ENCODE peak calls at places on chromosomes 1 and 21, in eight cellular contexts. N is ovary, C is WTC11, X is RWPE1, H is RCC 7860, Z is nephron progenitor cell, B is Peyer's patch, W is left cardiac atrium. M is an unnamed sample.

GRCh38 chr1:235883261-235883927 is 16.7 kb upstream of the LYST start:
- DNase-seq in H (peak), Z (no peak), C (no peak), B (peak), X (peak), N (peak), W (peak), M (no peak)

GRCh38 chr1:87515781-87516180 is 187.1 kb downstream of the LMO4 start:
- DNase-seq in B (no peak), X (no peak), C (no peak), H (no peak), N (no peak), Z (no peak), W (no peak), M (no peak)

GRCh38 chr1:31523769-31524168 is 52.5 kb upstream of the TINAGL1 start:
- DNase-seq in C (no peak), W (peak), N (no peak), X (no peak), B (peak), H (peak), Z (no peak), M (no peak)

GRCh38 chr21:31397515-31397926 is 53.5 kb upstream of the TIAM1 start:
- DNase-seq in C (no peak), Z (no peak), W (no peak), N (no peak), B (no peak), H (no peak), X (no peak), M (no peak)

GRCh38 chr1:206725053-206725963 is 40.6 kb downstream of the MAPKAPK2 start:
- DNase-seq in Z (peak), W (no peak), B (no peak), N (no peak), C (peak), H (peak), X (no peak), M (no peak)

GRCh38 chr1:222171005-222171404 is 376.9 kb downstream of the HHIPL2 start:
- DNase-seq in H (peak), Z (no peak), W (no peak), C (no peak), X (peak), N (no peak), B (no peak), M (no peak)

GRCh38 chr1:23868848-23869450 is 859 bp upstream of the FUCA1 start:
- DNase-seq in N (no peak), C (no peak), H (no peak), B (no peak), W (no peak), X (peak), Z (no peak), M (no peak)

GRCh38 chr1:37338658-37339057 is 135.7 kb upstream of the ZC3H12A start:
- DNase-seq in C (no peak), B (no peak), N (no peak), W (no peak), X (no peak), Z (no peak), H (no peak), M (no peak)

GRCh38 chr1:70542856-70543255 is 131.8 kb downstream of the CTH start:
- DNase-seq in C (no peak), W (no peak), B (no peak), X (no peak), Z (no peak), N (no peak), H (no peak), M (no peak)

GRCh38 chr1:14822493-14822892 is 224.0 kb downstream of the KAZN start:
- DNase-seq in B (no peak), N (no peak), H (no peak), C (no peak), W (no peak), X (no peak), Z (no peak), M (no peak)

GRCh38 chr21:25689226-25689625 is 45.5 kb downstream of the ATP5PF start:
- DNase-seq in X (no peak), Z (no peak), N (no peak), W (no peak), B (no peak), H (no peak), C (no peak), M (no peak)

GRCh38 chr1:186104459-186104858 is 270.6 kb downstream of the TPR start:
- DNase-seq in C (no peak), W (no peak), N (no peak), B (no peak), Z (no peak), H (no peak), X (no peak), M (no peak)

GRCh38 chr1:16250547-16251251 is 13.7 kb upstream of the CPLANE2 start:
- DNase-seq in C (no peak), N (peak), W (no peak), X (no peak), B (no peak), H (no peak), Z (no peak), M (no peak)

GRCh38 chr1:208479435-208479834 is 235.3 kb upstream of the PLXNA2 start:
- DNase-seq in W (no peak), X (no peak), B (no peak), N (no peak), H (no peak), C (no peak), Z (no peak), M (no peak)

GRCh38 chr1:222777977-222778376 is 36.9 kb upstream of the DISP1 start:
- DNase-seq in B (no peak), X (peak), N (no peak), W (no peak), Z (no peak), H (no peak), C (no peak), M (no peak)

GRCh38 chr1:204076891-204077290 is 4.0 kb downstream of the SOX13 start:
- DNase-seq in C (no peak), H (no peak), W (no peak), N (no peak), Z (no peak), B (no peak), X (no peak), M (no peak)

GRCh38 chr1:172533511-172534116 is 664 bp downstream of the SUCO start:
- DNase-seq in B (peak), N (peak), H (no peak), C (no peak), W (peak), Z (peak), X (peak), M (peak)

GRCh38 chr1:14964698-14965055 is 188.9 kb upstream of the TMEM51 start:
- DNase-seq in X (no peak), H (no peak), N (no peak), C (no peak), Z (no peak), B (no peak), W (no peak), M (no peak)

GRCh38 chr1:20725189-20726106 is 7.1 kb downstream of the SH2D5 start:
- DNase-seq in X (peak), H (peak), N (peak), C (no peak), W (no peak), B (no peak), Z (no peak), M (no peak)

GRCh38 chr1:234047113-234047512 is 142.6 kb downstream of the SLC35F3 start:
- DNase-seq in B (no peak), X (no peak), C (no peak), Z (no peak), H (no peak), N (no peak), W (no peak), M (no peak)

GRCh38 chr1:196677781-196678509 is 26.1 kb downstream of the CFH start:
- DNase-seq in Z (no peak), N (no peak), X (no peak), B (no peak), W (no peak), C (no peak), H (no peak), M (no peak)

GRCh38 chr1:59079434-59080135 is 217.3 kb upstream of the FGGY start:
- DNase-seq in H (no peak), W (no peak), B (no peak), N (no peak), C (no peak), X (no peak), Z (no peak), M (no peak)

GRCh38 chr21:38413958-38414506 is 84.2 kb downstream of the ERG start:
- DNase-seq in H (no peak), W (no peak), Z (no peak), N (no peak), X (no peak), B (no peak), C (no peak), M (no peak)

GRCh38 chr1:215923129-215923824 is 356.2 kb downstream of the KCTD3 start:
- DNase-seq in C (no peak), W (no peak), X (peak), H (no peak), Z (no peak), N (no peak), B (no peak), M (no peak)